ENCODE peak calls at places on chromosomes 16 and 17, in nine cellular contexts. Y is T-helper 9 cell; A is NCI-H1092; X is adrenal gland; K is progenitor cell of endocrine pancreas; S is T-helper 1 cell; P is Peyer's patch; W is lower leg skin; J is naive thymus-derived CD4-positive, alpha-beta T cell. Q is an unnamed sample.

GRCh38 chr16:4314532-4315184 is 1.2 kb upstream of the GLIS2 start:
- DNase-seq in Y (no peak), K (no peak), W (peak; percentile 89), J (no peak), S (no peak), X (peak; percentile 48), A (peak; percentile 32), P (no peak), Q (no peak)

GRCh38 chr17:3935140-3935542 is 18.9 kb upstream of the P2RX1 start:
- DNase-seq in A (peak; percentile 27), Y (no peak), S (no peak), J (no peak), X (peak; percentile 83), K (peak; percentile 57), P (peak; percentile 81), W (no peak), Q (peak; percentile 25)

GRCh38 chr17:20073056-20073979 is 64.2 kb downstream of the SPECC1 start:
- DNase-seq in X (peak; percentile 33), P (no peak), W (peak; percentile 94), Y (peak; percentile 12), S (no peak), A (no peak), K (no peak), J (no peak), Q (no peak)

GRCh38 chr17:73990290-73990689 is 213.2 kb upstream of the RPL38 start:
- DNase-seq in J (no peak), S (no peak), W (no peak), X (no peak), P (no peak), K (no peak), A (no peak), Y (no peak), Q (no peak)

GRCh38 chr17:19753661-19754463 is 5.8 kb upstream of the ALDH3A1 start:
- DNase-seq in W (no peak), Y (no peak), K (no peak), A (no peak), P (peak; percentile 72), S (no peak), J (no peak), X (peak; percentile 63), Q (peak; percentile 49)

GRCh38 chr16:48126801-48127644 is 28.8 kb downstream of the ABCC12 start:
- DNase-seq in S (no peak), J (no peak), Y (no peak), A (peak; percentile 79), K (no peak), P (no peak), X (peak; percentile 48), W (no peak), Q (no peak)

GRCh38 chr17:28467456-28468025 is 5.9 kb upstream of the SLC13A2 start:
- DNase-seq in J (no peak), A (no peak), P (no peak), W (no peak), Y (no peak), S (no peak), K (no peak), X (no peak), Q (no peak)

GRCh38 chr16:22888791-22889190 is 74.8 kb downstream of the HS3ST2 start:
- DNase-seq in W (no peak), Y (no peak), K (no peak), S (no peak), J (no peak), X (no peak), P (no peak), A (no peak), Q (no peak)

GRCh38 chr17:63552211-63552610 is 1.9 kb downstream of the DCAF7 start:
- DNase-seq in P (no peak), W (no peak), A (no peak), K (no peak), Y (no peak), J (no peak), S (no peak), X (no peak), Q (no peak)

GRCh38 chr17:78745407-78746088 is 36.5 kb downstream of the CYTH1 start:
- DNase-seq in Y (peak; percentile 51), W (no peak), X (peak; percentile 46), P (no peak), A (no peak), S (no peak), J (no peak), K (no peak), Q (no peak)

GRCh38 chr17:31492880-31493655 is 101.6 kb downstream of the RAB11FIP4 start:
- DNase-seq in W (no peak), P (no peak), S (no peak), A (no peak), K (no peak), X (peak; percentile 26), J (no peak), Y (peak; percentile 44), Q (no peak)

GRCh38 chr16:24871891-24872290 is 26.1 kb downstream of the SLC5A11 start:
- DNase-seq in S (no peak), Y (no peak), J (no peak), K (no peak), A (no peak), W (peak; percentile 31), P (no peak), X (no peak), Q (no peak)

GRCh38 chr17:43613911-43614310 is 47.8 kb downstream of the MEOX1 start:
- DNase-seq in Y (no peak), K (no peak), S (no peak), X (peak; percentile 37), A (no peak), J (no peak), P (no peak), W (no peak), Q (no peak)

GRCh38 chr16:19289805-19290490 is 4.4 kb downstream of the CLEC19A start:
- DNase-seq in W (no peak), J (no peak), A (no peak), X (no peak), K (no peak), Y (no peak), S (no peak), P (no peak), Q (peak; percentile 13)

GRCh38 chr17:78144736-78145641 is 1.2 kb upstream of the C17orf99 start:
- DNase-seq in S (no peak), J (no peak), A (no peak), W (no peak), Y (no peak), K (no peak), P (no peak), X (peak; percentile 32), Q (no peak)